ENCODE peak calls at places on chromosome 9, in six cellular contexts. J is heart right ventricle, H is aorta, I is K562, T is lower lobe of right lung, W is AG04450. A is an unnamed sample.

GRCh38 chr9:131608469-131609115 is 63.3 kb downstream of the PRRT1B start:
- DNase-seq in I (no peak), H (peak; percentile 91), W (peak; percentile 68), J (peak; percentile 86), T (peak; percentile 69), A (no peak)

GRCh38 chr9:110947645-110948044 is 90.6 kb downstream of the LPAR1 start:
- DNase-seq in T (no peak), I (no peak), J (no peak), W (no peak), H (no peak), A (no peak)

GRCh38 chr9:5485365-5486085 is 24.8 kb upstream of the PDCD1LG2 start:
- DNase-seq in W (no peak), T (no peak), H (no peak), J (no peak), I (no peak), A (no peak)

GRCh38 chr9:79694208-79694607 is 122.4 kb downstream of the TLE4 start:
- DNase-seq in J (no peak), H (no peak), W (no peak), T (no peak), I (no peak), A (no peak)

GRCh38 chr9:94086468-94086867 is 2.2 kb downstream of the PTPDC1 start:
- DNase-seq in H (no peak), W (no peak), T (no peak), I (no peak), J (no peak), A (no peak)

GRCh38 chr9:6598249-6598725 is 47.2 kb downstream of the GLDC start:
- DNase-seq in T (no peak), I (no peak), W (no peak), H (no peak), J (no peak), A (no peak)

GRCh38 chr9:125088752-125089151 is 54.6 kb downstream of the SCAI start:
- DNase-seq in H (no peak), J (peak; percentile 6), I (no peak), W (no peak), T (no peak), A (no peak)

GRCh38 chr9:81497096-81497495 is 192.3 kb downstream of the TLE1 start:
- DNase-seq in H (no peak), I (no peak), J (no peak), T (no peak), W (no peak), A (no peak)

GRCh38 chr9:130871395-130872057 is 25.1 kb downstream of the QRFP start:
- DNase-seq in J (no peak), W (no peak), I (peak; percentile 52), H (peak; percentile 42), T (no peak), A (no peak)

GRCh38 chr9:32360983-32361673 is 23.3 kb upstream of the ACO1 start:
- DNase-seq in H (no peak), J (no peak), W (no peak), I (no peak), T (no peak), A (no peak)

GRCh38 chr9:90107021-90107771 is 502.4 kb downstream of the GADD45G start:
- DNase-seq in I (no peak), T (no peak), W (no peak), H (no peak), J (peak; percentile 79), A (no peak)

GRCh38 chr9:88523056-88523455 is 11.9 kb upstream of the NXNL2 start:
- DNase-seq in H (peak; percentile 38), I (no peak), J (no peak), T (peak; percentile 9), W (no peak), A (no peak)

GRCh38 chr9:37155601-37156000 is 35.2 kb downstream of the ZCCHC7 start:
- DNase-seq in I (no peak), H (no peak), J (no peak), W (no peak), T (no peak), A (no peak)

GRCh38 chr9:27473135-27473534 is 51.0 kb upstream of the IFNK start:
- DNase-seq in W (no peak), H (peak; percentile 77), T (no peak), J (no peak), I (peak; percentile 20), A (peak; percentile 52)

GRCh38 chr9:72427801-72428200 is 62.8 kb upstream of the ZFAND5 start:
- DNase-seq in H (no peak), J (no peak), I (no peak), W (no peak), T (no peak), A (no peak)

GRCh38 chr9:132094314-132094791 is 14.7 kb upstream of the MED27 start:
- DNase-seq in I (no peak), J (no peak), T (no peak), W (peak; percentile 83), H (no peak), A (no peak)

GRCh38 chr9:84781431-84781830 is 111.9 kb downstream of the NTRK2 start:
- DNase-seq in I (no peak), W (no peak), J (no peak), H (no peak), T (no peak), A (peak; percentile 28)

GRCh38 chr9:77944556-77945261 is 86.9 kb downstream of the GNAQ start:
- DNase-seq in T (peak; percentile 66), W (no peak), J (peak; percentile 34), I (no peak), H (no peak), A (no peak)

DNA sequence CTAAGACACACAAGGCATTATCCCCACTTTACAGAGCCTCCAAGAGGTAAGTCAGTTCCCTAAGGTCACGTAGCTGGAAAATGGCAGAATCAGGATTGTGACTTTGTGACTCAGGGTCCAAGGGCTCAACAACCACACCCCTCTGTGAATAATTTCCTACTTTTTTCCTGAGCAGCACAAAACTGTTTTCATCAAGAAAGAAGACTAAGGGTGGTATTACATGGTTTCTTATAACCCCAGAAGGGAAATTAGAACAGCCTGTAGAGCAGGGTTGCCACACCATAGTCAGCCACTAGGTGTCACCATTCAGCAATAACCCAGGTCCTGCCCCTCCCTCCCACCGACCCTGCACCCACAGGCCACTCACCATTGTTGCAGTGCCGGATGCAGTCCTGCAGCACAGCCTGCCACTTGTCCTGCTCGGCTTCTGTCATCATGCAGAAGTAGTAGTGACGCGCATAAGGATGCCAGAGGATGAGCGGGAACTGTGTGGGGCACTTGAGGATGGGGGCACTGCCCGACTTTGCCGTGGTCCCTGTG is 72.1 kb downstream of the LRSAM1 start:
- DNase-seq in I (peak; percentile 70), H (peak; percentile 56), T (no peak), J (peak; percentile 6), W (no peak), A (no peak)
- H3K9me3 ChIP-seq in I (peaks cover 31% of the 10 kb centered on the region), H (no peaks in the 10 kb centered on the region), T (peaks cover 12% of the 10 kb centered on the region), J (peaks cover 3% of the 10 kb centered on the region), W (peaks cover 32% of the 10 kb centered on the region), A (peaks cover 20% of the 10 kb centered on the region)

GRCh38 chr9:118360036-118360435 is 655.8 kb downstream of the TLR4 start:
- DNase-seq in W (no peak), J (no peak), T (no peak), H (no peak), I (no peak), A (no peak)

GRCh38 chr9:118362123-118362522 is 657.9 kb downstream of the TLR4 start:
- DNase-seq in W (no peak), I (no peak), H (no peak), J (no peak), T (no peak), A (no peak)

GRCh38 chr9:118364266-118365075 is 660.3 kb downstream of the TLR4 start:
- DNase-seq in W (no peak), J (no peak), I (no peak), H (no peak), T (no peak), A (no peak)

GRCh38 chr9:118366228-118366627 is 662.0 kb downstream of the TLR4 start:
- DNase-seq in W (no peak), T (no peak), I (no peak), J (no peak), H (no peak), A (no peak)

GRCh38 chr9:118362596-118362995 is 658.4 kb downstream of the TLR4 start:
- DNase-seq in W (no peak), J (no peak), I (no peak), T (no peak), H (no peak), A (no peak)
- H3K9me3 ChIP-seq in W (peaks cover 21% of the 10 kb centered on the region), J (no peaks in the 10 kb centered on the region), I (no peaks in the 10 kb centered on the region), T (no peaks in the 10 kb centered on the region), H (peaks cover 6% of the 10 kb centered on the region), A (no peaks in the 10 kb centered on the region)

DNA sequence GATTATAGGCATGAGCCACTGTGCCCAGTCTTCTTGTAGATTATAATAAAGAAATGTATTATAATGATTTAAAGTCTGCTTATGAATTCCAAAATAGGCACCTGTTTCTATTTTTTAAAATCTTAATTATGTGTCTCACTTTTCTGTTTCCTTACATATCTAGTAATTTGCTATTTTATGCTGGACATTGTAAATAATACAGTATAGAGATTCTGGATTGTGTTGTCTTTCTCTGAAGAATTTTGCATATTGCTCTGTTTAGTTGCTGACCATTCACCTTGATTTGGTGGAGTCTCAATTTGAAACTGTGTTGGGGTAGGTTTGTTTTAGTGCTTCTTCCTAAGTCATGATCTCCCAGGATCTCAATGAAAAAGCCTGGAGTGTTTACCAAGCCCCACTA is 102.8 kb downstream of the C9orf50 start:
- DNase-seq in T (no peak), H (no peak), W (no peak), J (no peak), I (no peak), A (no peak)
- H3K9me3 ChIP-seq in T (peaks cover 16% of the 10 kb centered on the region), H (peaks cover 2% of the 10 kb centered on the region), W (peaks cover 35% of the 10 kb centered on the region), J (peaks cover 9% of the 10 kb centered on the region), I (peaks cover 13% of the 10 kb centered on the region), A (peaks cover 19% of the 10 kb centered on the region)

GRCh38 chr9:92147854-92148184 is 32.6 kb upstream of the SPTLC1 start:
- DNase-seq in J (no peak), H (no peak), W (no peak), I (no peak), T (no peak), A (no peak)

GRCh38 chr9:92146610-92147009 is 31.4 kb upstream of the SPTLC1 start:
- DNase-seq in T (no peak), W (no peak), I (no peak), H (no peak), J (no peak), A (no peak)

GRCh38 chr9:92151691-92152393 is 36.6 kb upstream of the SPTLC1 start:
- DNase-seq in T (no peak), H (peak; percentile 61), W (peak; percentile 42), I (no peak), J (no peak), A (no peak)

GRCh38 chr9:92142329-92142728 is 27.1 kb upstream of the SPTLC1 start:
- DNase-seq in W (no peak), T (no peak), J (no peak), I (no peak), H (no peak), A (no peak)

GRCh38 chr9:92147030-92147853 is 32.0 kb upstream of the SPTLC1 start:
- DNase-seq in H (peak; percentile 87), W (peak; percentile 85), T (peak; percentile 75), I (peak; percentile 73), J (peak; percentile 46), A (peak; percentile 67)
- H3K9me3 ChIP-seq in H (no peaks in the 10 kb centered on the region), W (no peaks in the 10 kb centered on the region), T (no peaks in the 10 kb centered on the region), I (no peaks in the 10 kb centered on the region), J (no peaks in the 10 kb centered on the region), A (no peaks in the 10 kb centered on the region)

A was measured in HAP-1.